ENCODE peak calls at places on chromosomes 6 and 20, in ten cellular contexts. Z is WERI-Rb-1, Q is tibial nerve, X is uterus, T is naive B cell, M is NCI-H345, H is vagina, W is HTR-8/SVneo, J is AG20443, K is H7. C is an unnamed sample.

GRCh38 chr6:168794515-168794914 is 353.5 kb downstream of the SMOC2 start:
- DNase-seq in J (no peak), Z (no peak), M (no peak), K (no peak), H (no peak), T (no peak), Q (no peak), X (no peak), W (no peak), C (no peak)

GRCh38 chr6:118354641-118355040 is 193.5 kb upstream of the PLN start:
- DNase-seq in J (no peak), K (no peak), W (no peak), H (no peak), Q (no peak), Z (no peak), T (no peak), M (no peak), X (no peak), C (no peak)

GRCh38 chr20:36528875-36529425 is 12.4 kb upstream of the MYL9 start:
- DNase-seq in K (no peak), H (no peak), T (no peak), J (no peak), Z (no peak), M (no peak), X (no peak), W (no peak), Q (no peak), C (no peak)

GRCh38 chr6:151269318-151269995 is 29.7 kb downstream of the AKAP12 start:
- DNase-seq in H (no peak), X (no peak), M (no peak), Q (no peak), T (no peak), J (peak), K (no peak), Z (no peak), W (no peak), C (no peak)

GRCh38 chr6:43963203-43963602 is 164.0 kb downstream of the MRPL14 start:
- DNase-seq in J (no peak), X (no peak), M (no peak), W (no peak), K (no peak), Q (no peak), T (no peak), H (no peak), Z (no peak), C (no peak)

GRCh38 chr6:129370268-129370916 is 339.6 kb downstream of the ARHGAP18 start:
- DNase-seq in K (peak), X (peak), Z (peak), Q (peak), M (peak), H (no peak), T (no peak), J (peak), W (peak), C (no peak)

GRCh38 chr20:20859510-20859909 is 147.1 kb upstream of the RALGAPA2 start:
- DNase-seq in M (no peak), X (no peak), K (no peak), Z (no peak), W (no peak), H (no peak), J (no peak), T (no peak), Q (no peak), C (no peak)

GRCh38 chr6:15481892-15482291 is 180.9 kb downstream of the DTNBP1 start:
- DNase-seq in Z (peak), W (no peak), Q (no peak), K (no peak), H (no peak), J (no peak), X (no peak), M (no peak), T (no peak), C (no peak)

GRCh38 chr20:2108987-2109386 is 7.4 kb downstream of the STK35 start:
- DNase-seq in M (no peak), Z (no peak), W (peak), H (no peak), K (no peak), Q (no peak), T (no peak), J (peak), X (no peak), C (no peak)

GRCh38 chr20:19867940-19868371 is 109.9 kb downstream of the RIN2 start:
- DNase-seq in T (no peak), W (no peak), H (no peak), K (no peak), J (peak), Z (no peak), M (no peak), X (no peak), Q (no peak), C (no peak)

GRCh38 chr20:43666376-43667328 is at the start of gene MYBL2:
- DNase-seq in T (peak), W (peak), M (peak), H (no peak), X (peak), Z (peak), J (peak), Q (no peak), K (peak), C (no peak)

C was measured in NCI-H2029 treated with DMSO at 0.1 percent for 48 hours.